ENCODE peak calls at places on chromosomes 6 and 20, in nine cellular contexts. P, E, T, O, N, C, W, A and X are unnamed samples.

GRCh38 chr6:86937219-86938079 is at the start of gene HTR1E:
- DNase-seq in P (no peak), E (peak), T (peak), O (no peak), N (peak), C (peak), W (peak), A (peak), X (peak)

GRCh38 chr6:82980086-82980485 is 85.6 kb downstream of the UBE3D start:
- DNase-seq in P (no peak), E (no peak), T (no peak), O (no peak), N (no peak), C (no peak), W (no peak), A (no peak), X (no peak)

GRCh38 chr6:27651371-27651732 is 178.4 kb upstream of the ZNF184 start:
- DNase-seq in P (no peak), E (peak), T (no peak), O (no peak), N (no peak), C (no peak), W (no peak), A (no peak), X (no peak)

GRCh38 chr20:46584508-46584907 is 34.1 kb upstream of the OCSTAMP start:
- DNase-seq in P (no peak), E (no peak), T (no peak), O (no peak), N (no peak), C (no peak), W (no peak), A (no peak), X (no peak)

GRCh38 chr6:13814176-13814937 is at the start of gene MCUR1:
- DNase-seq in P (peak), E (peak), T (peak), O (peak), N (peak), C (peak), W (peak), A (peak), X (peak)

GRCh38 chr6:106458021-106458986 is 97.8 kb downstream of the CRYBG1 start:
- DNase-seq in P (no peak), E (no peak), T (no peak), O (no peak), N (no peak), C (no peak), W (no peak), A (no peak), X (no peak)

GRCh38 chr6:92559611-92560010 is 859.7 kb downstream of the EPHA7 start:
- DNase-seq in P (no peak), E (no peak), T (no peak), O (no peak), N (no peak), C (no peak), W (no peak), A (no peak), X (no peak)

GRCh38 chr6:158630944-158631616 is 13.5 kb downstream of the DYNLT1 start:
- DNase-seq in P (no peak), E (no peak), T (no peak), O (no peak), N (no peak), C (peak), W (peak), A (peak), X (peak)

GRCh38 chr6:53441761-53442160 is 93.0 kb upstream of the ELOVL5 start:
- DNase-seq in P (no peak), E (no peak), T (no peak), O (no peak), N (no peak), C (no peak), W (no peak), A (no peak), X (no peak)

GRCh38 chr6:2790588-2790987 is 25.4 kb downstream of the WRNIP1 start:
- DNase-seq in P (no peak), E (no peak), T (peak), O (no peak), N (no peak), C (no peak), W (no peak), A (no peak), X (peak)

GRCh38 chr6:20251525-20251924 is 39.3 kb upstream of the MBOAT1 start:
- DNase-seq in P (no peak), E (no peak), T (no peak), O (no peak), N (no peak), C (no peak), W (no peak), A (no peak), X (no peak)

GRCh38 chr20:48247961-48248360 is 462.7 kb upstream of the SULF2 start:
- DNase-seq in P (no peak), E (no peak), T (no peak), O (no peak), N (no peak), C (no peak), W (no peak), A (no peak), X (no peak)

GRCh38 chr6:158207452-158207788 is 39.3 kb downstream of the GTF2H5 start:
- DNase-seq in P (no peak), E (no peak), T (peak), O (no peak), N (peak), C (no peak), W (peak), A (no peak), X (peak)

GRCh38 chr6:14270142-14270893 is 152.7 kb downstream of the CD83 start:
- DNase-seq in P (no peak), E (no peak), T (no peak), O (no peak), N (no peak), C (no peak), W (no peak), A (no peak), X (no peak)